ENCODE peak calls at places on chromosome 4, in ten cellular contexts. O is right cardiac atrium, Q is heart left ventricle, L is endothelial cell of umbilical vein, E is A549, X is upper lobe of right lung, A is iPS DF 6.9, R is aorta, U is mammary epithelial cell, T is colonic mucosa. B is an unnamed sample.

GRCh38 chr4:118889313-118889694 is 650 bp downstream of the SYNPO2 start:
- DNase-seq in E (no peak), A (no peak), T (no peak), X (no peak), O (no peak), L (no peak), R (no peak), U (no peak), Q (no peak), B (no peak)

GRCh38 chr4:153901220-153901619 is 112.3 kb upstream of the SFRP2 start:
- DNase-seq in Q (no peak), A (no peak), U (no peak), O (no peak), L (no peak), X (no peak), R (no peak), E (no peak), T (no peak), B (no peak)

GRCh38 chr4:2044542-2045517 is 14.3 kb upstream of the NAT8L start:
- DNase-seq in A (no peak), R (no peak), U (no peak), O (no peak), L (no peak), Q (no peak), X (peak; percentile 53), T (no peak), E (no peak), B (no peak)

GRCh38 chr4:182083681-182084410 is 159.4 kb upstream of the TENM3 start:
- DNase-seq in T (no peak), A (no peak), R (no peak), X (no peak), Q (no peak), O (no peak), U (no peak), E (no peak), L (no peak), B (no peak)

GRCh38 chr4:92060333-92060732 is 243.4 kb upstream of the GRID2 start:
- DNase-seq in T (no peak), L (no peak), R (no peak), E (no peak), X (no peak), U (no peak), O (no peak), Q (no peak), A (peak; percentile 9), B (no peak)

GRCh38 chr4:16938641-16939040 is 40.2 kb upstream of the LDB2 start:
- DNase-seq in U (no peak), X (no peak), T (no peak), O (no peak), R (no peak), L (no peak), Q (no peak), E (no peak), A (no peak), B (no peak)

GRCh38 chr4:18961879-18962278 is 940.3 kb upstream of the LCORL start:
- DNase-seq in T (no peak), R (no peak), A (no peak), X (no peak), U (no peak), E (no peak), O (no peak), Q (no peak), L (no peak), B (no peak)

GRCh38 chr4:973431-974397 is at the start of gene DGKQ:
- DNase-seq in X (peak; percentile 94), Q (peak; percentile 87), O (peak; percentile 95), E (peak; percentile 74), T (peak; percentile 89), R (peak; percentile 90), U (peak; percentile 69), A (no peak), L (peak; percentile 82), B (peak; percentile 34)

GRCh38 chr4:7711330-7711963 is 228.2 kb downstream of the AFAP1 start:
- DNase-seq in A (no peak), T (no peak), E (no peak), Q (no peak), R (no peak), X (no peak), L (no peak), U (no peak), O (no peak), B (no peak)

GRCh38 chr4:7710126-7710525 is 229.5 kb downstream of the AFAP1 start:
- DNase-seq in T (no peak), X (no peak), R (no peak), A (no peak), Q (no peak), E (no peak), U (no peak), L (no peak), O (no peak), B (no peak)

GRCh38 chr4:7708981-7709380 is 230.7 kb downstream of the AFAP1 start:
- DNase-seq in A (no peak), Q (no peak), U (no peak), T (no peak), E (no peak), O (no peak), R (no peak), L (no peak), X (no peak), B (no peak)

GRCh38 chr4:7712021-7712420 is 227.6 kb downstream of the AFAP1 start:
- DNase-seq in R (no peak), T (no peak), X (no peak), E (no peak), Q (no peak), U (no peak), A (no peak), L (no peak), O (no peak), B (no peak)

DNA sequence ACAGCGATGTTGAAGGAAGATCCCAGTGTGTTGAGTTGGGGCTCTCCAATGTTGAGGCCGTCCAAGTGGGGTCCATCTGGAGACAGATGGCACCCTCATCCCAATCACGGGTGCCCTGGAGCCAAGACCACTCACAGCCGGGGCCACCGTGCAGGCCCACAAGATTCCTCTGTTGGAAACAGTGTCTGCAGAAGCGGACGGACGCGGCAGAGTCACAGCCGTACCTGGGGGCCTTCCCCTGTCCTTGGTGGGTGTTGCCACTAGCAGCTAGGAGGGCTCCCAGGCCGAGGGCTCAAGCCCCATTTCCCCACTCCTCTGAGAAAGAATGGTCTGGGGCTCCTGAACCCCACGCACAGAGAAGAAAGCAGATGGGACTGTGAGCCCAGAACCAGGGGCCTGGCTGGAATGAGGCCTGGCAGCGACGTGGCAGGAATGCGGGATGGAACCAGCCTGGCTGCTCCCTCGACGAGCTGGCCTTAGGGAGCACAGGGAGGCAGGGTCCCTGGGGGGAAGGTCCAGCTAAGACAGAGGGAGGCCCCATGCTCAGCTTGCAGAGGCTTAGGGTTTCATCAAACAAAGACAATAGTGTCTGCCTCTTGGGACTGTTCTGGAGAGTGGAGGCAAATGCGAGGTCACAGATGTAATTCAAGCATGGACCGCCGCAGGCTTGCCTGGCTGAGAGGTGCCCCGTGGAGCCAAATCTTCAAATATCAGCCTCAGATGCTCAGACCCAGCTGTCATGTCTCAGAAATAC is 228.9 kb downstream of the AFAP1 start:
- DNase-seq in O (no peak), T (no peak), X (no peak), U (no peak), L (no peak), Q (no peak), R (no peak), A (no peak), E (no peak), B (no peak)
- H3K27ac ChIP-seq in O (no peak overlapping the region), T (no peak overlapping the region), X (no peak overlapping the region), U (no peak overlapping the region), L (no peak overlapping the region), Q (no peak overlapping the region), R (no peak overlapping the region), A (no peak overlapping the region), E (no peak overlapping the region), B (no peak overlapping the region)

GRCh38 chr4:26860922-26861433 is 337 bp downstream of the STIM2 start:
- DNase-seq in R (peak; percentile 69), E (peak; percentile 26), A (no peak), Q (peak; percentile 52), X (peak; percentile 83), T (peak; percentile 29), L (no peak), U (peak; percentile 57), O (peak; percentile 86), B (peak; percentile 45)

GRCh38 chr4:26859762-26860156 is 882 bp upstream of the STIM2 start:
- DNase-seq in O (no peak), U (peak; percentile 25), E (no peak), A (no peak), R (no peak), L (no peak), Q (no peak), T (peak; percentile 41), X (no peak), B (no peak)

GRCh38 chr4:26858947-26859401 is 1.7 kb upstream of the STIM2 start:
- DNase-seq in R (no peak), X (no peak), T (no peak), U (no peak), L (no peak), O (no peak), Q (no peak), A (no peak), E (no peak), B (no peak)

GRCh38 chr4:26861434-26862186 is 969 bp downstream of the STIM2 start:
- DNase-seq in A (no peak), U (peak; percentile 66), T (peak; percentile 78), X (peak; percentile 90), R (peak; percentile 86), E (peak; percentile 41), L (peak; percentile 67), Q (peak; percentile 78), O (peak; percentile 90), B (peak; percentile 33)

DNA sequence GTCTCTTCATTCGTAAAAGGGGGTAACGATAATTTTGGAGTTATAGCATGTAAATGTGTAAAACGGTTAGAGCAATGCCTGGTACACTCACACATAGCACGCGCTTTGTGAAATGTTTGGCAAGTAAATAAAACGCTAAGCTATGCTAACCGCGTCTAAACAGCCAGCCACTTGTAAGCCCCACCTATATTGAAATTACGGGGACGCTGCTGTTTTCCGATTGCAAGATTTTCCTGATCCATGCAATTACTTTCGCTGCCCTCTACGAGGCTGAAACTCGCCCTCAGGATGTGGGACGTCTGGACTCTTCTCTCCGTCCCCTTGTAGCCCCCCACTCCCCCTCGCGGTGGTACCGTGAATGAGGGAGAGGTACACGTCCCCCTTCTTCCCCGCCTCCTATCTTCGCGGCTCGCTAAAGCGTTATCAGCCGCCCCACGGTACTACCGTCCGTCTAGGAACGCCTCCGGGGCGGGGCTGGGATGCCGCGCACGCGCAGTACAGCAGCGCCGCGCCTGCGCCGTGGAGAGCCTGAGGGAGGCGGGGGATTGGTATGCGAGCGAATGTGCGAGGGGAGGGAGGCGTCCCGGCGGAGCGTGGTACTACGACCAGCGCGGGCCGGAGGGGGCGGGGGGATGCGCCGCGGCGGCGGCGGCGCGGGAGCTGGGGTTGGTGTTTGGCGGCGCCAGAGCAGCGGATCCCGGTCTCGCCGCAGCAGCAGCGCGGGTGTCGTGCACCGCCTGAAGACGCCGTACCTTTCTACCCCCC is at the start of gene STIM2:
- DNase-seq in E (peak; percentile 94), X (peak; percentile 99), U (peak; percentile 97), Q (peak; percentile 97), R (peak; percentile 97), O (peak; percentile 98), A (peak; percentile 95), T (peak; percentile 98), L (peak; percentile 99), B (peak; percentile 85)
- H3K4me1 ChIP-seq in E (peaks cover 23% of the 10 kb centered on the region), X (peaks cover 47% of the 10 kb centered on the region), U (peaks cover 28% of the 10 kb centered on the region), Q (peaks cover 50% of the 10 kb centered on the region), R (peaks cover 2% of the 10 kb centered on the region), O (peaks cover 3% of the 10 kb centered on the region), A (no peaks in the 10 kb centered on the region), T (peaks cover 7% of the 10 kb centered on the region), L (peaks cover 36% of the 10 kb centered on the region), B (peaks cover 23% of the 10 kb centered on the region)

GRCh38 chr4:139777757-139778156 is 112.1 kb downstream of the MGST2 start:
- DNase-seq in R (no peak), Q (no peak), X (no peak), L (no peak), U (no peak), A (no peak), E (no peak), O (no peak), T (no peak), B (no peak)

GRCh38 chr4:139779653-139780052 is 114.0 kb downstream of the MGST2 start:
- DNase-seq in U (no peak), T (no peak), R (no peak), E (no peak), O (no peak), Q (no peak), A (no peak), X (no peak), L (no peak), B (no peak)

GRCh38 chr4:139774759-139775487 is 109.3 kb downstream of the MGST2 start:
- DNase-seq in U (no peak), L (no peak), R (no peak), A (no peak), T (peak; percentile 32), Q (no peak), O (no peak), E (no peak), X (no peak), B (peak; percentile 13)

GRCh38 chr4:139773560-139774318 is 108.1 kb downstream of the MGST2 start:
- DNase-seq in R (no peak), O (no peak), T (no peak), E (no peak), A (no peak), Q (peak; percentile 33), L (no peak), U (no peak), X (no peak), B (no peak)

GRCh38 chr4:139776235-139776634 is 110.6 kb downstream of the MGST2 start:
- DNase-seq in O (no peak), X (no peak), Q (no peak), R (no peak), L (no peak), U (no peak), A (no peak), E (no peak), T (no peak), B (no peak)
- H3K27ac ChIP-seq in O (no peak overlapping the region), X (no peak overlapping the region), Q (no peak overlapping the region), R (no peak overlapping the region), L (no peak overlapping the region), U (no peak overlapping the region), A (no peak overlapping the region), E (no peak overlapping the region), T (no peak overlapping the region), B (no peak overlapping the region)

GRCh38 chr4:74537459-74537858 is 92.5 kb downstream of the AREG start:
- DNase-seq in A (no peak), U (no peak), T (no peak), L (no peak), R (no peak), X (no peak), Q (no peak), O (no peak), E (no peak), B (no peak)
- H3K4me1 ChIP-seq in A (no peaks in the 10 kb centered on the region), U (peaks cover 32% of the 10 kb centered on the region), T (no peaks in the 10 kb centered on the region), L (peaks cover 10% of the 10 kb centered on the region), R (no peaks in the 10 kb centered on the region), X (no peaks in the 10 kb centered on the region), Q (no peaks in the 10 kb centered on the region), O (no peaks in the 10 kb centered on the region), E (peaks cover 69% of the 10 kb centered on the region), B (peaks cover 13% of the 10 kb centered on the region)